ENCODE peak calls at places on chromosomes 6 and 20, in seven cellular contexts. D is HepG2, X is K562, G is GM12878, Z is H1, A is HCT116, P is SK-N-SH. N is an unnamed sample.

GRCh38 chr20:46011631-46012482 is 3.1 kb downstream of the MMP9 start:
- DNase-seq in P (peak), D (peak), G (no peak), X (peak), Z (peak), A (peak), N (no peak)

GRCh38 chr20:56780266-56780665 is 151.2 kb downstream of the TFAP2C start:
- DNase-seq in Z (no peak), X (no peak), G (no peak), A (no peak), P (no peak), D (no peak), N (no peak)

GRCh38 chr6:69624944-69625343 is 171.9 kb downstream of the LMBRD1 start:
- DNase-seq in P (no peak), G (no peak), D (no peak), A (no peak), Z (no peak), X (no peak), N (no peak)

GRCh38 chr20:44646641-44647274 is 4.7 kb downstream of the ADA start:
- DNase-seq in X (no peak), A (no peak), Z (no peak), P (no peak), G (peak), D (no peak), N (no peak)

GRCh38 chr6:41694815-41695536 is 40.4 kb downstream of the TFEB start:
- DNase-seq in Z (no peak), A (no peak), P (no peak), X (no peak), D (no peak), G (no peak), N (no peak)

GRCh38 chr6:43847741-43848630 is 78.0 kb downstream of the VEGFA start:
- DNase-seq in G (no peak), Z (no peak), D (no peak), X (no peak), A (no peak), P (no peak), N (no peak)

GRCh38 chr6:3916211-3916610 is 67.0 kb downstream of the FAM50B start:
- DNase-seq in A (no peak), Z (no peak), D (no peak), P (no peak), G (no peak), X (no peak), N (no peak)

GRCh38 chr20:31593221-31594001 is 11.7 kb upstream of the ID1 start:
- DNase-seq in Z (no peak), D (peak), G (no peak), P (no peak), A (peak), X (peak), N (no peak)

GRCh38 chr6:5936140-5936539 is 70.6 kb downstream of the NRN1 start:
- DNase-seq in A (no peak), P (no peak), G (no peak), D (no peak), X (no peak), Z (no peak), N (no peak)

GRCh38 chr20:815914-816606 is 17.5 kb upstream of the FAM110A start:
- DNase-seq in X (peak), A (peak), Z (peak), P (peak), D (peak), G (no peak), N (peak)

GRCh38 chr20:29687438-29687837 is 1570.0 kb upstream of the DEFB115 start:
- DNase-seq in D (no peak), P (no peak), Z (no peak), A (no peak), X (no peak), G (no peak), N (no peak)

GRCh38 chr20:17825949-17826843 is 126.4 kb downstream of the BANF2 start:
- DNase-seq in Z (no peak), X (no peak), A (no peak), P (no peak), G (peak), D (peak), N (no peak)

GRCh38 chr6:83065511-83066192 is at the start of gene UBE3D:
- DNase-seq in A (peak), D (peak), X (peak), G (no peak), Z (peak), P (peak), N (peak)

GRCh38 chr20:31943052-31943471 is 8.8 kb downstream of the PDRG1 start:
- DNase-seq in A (no peak), P (no peak), Z (no peak), G (no peak), X (no peak), D (no peak), N (peak)

GRCh38 chr20:833121-833449 is 430 bp upstream of the FAM110A start:
- DNase-seq in X (no peak), D (no peak), Z (no peak), A (no peak), G (no peak), P (no peak), N (no peak)

GRCh38 chr6:42505377-42505702 is 53.6 kb upstream of the TRERF1 start:
- DNase-seq in P (no peak), X (no peak), D (no peak), Z (no peak), A (no peak), G (no peak), N (no peak)

GRCh38 chr20:57321142-57321541 is 8.5 kb upstream of the SPO11 start:
- DNase-seq in D (no peak), A (no peak), X (no peak), Z (no peak), G (no peak), P (no peak), N (no peak)

GRCh38 chr20:17725094-17725835 is 25.5 kb downstream of the BANF2 start:
- DNase-seq in Z (no peak), D (peak), X (no peak), P (no peak), G (no peak), A (no peak), N (no peak)

GRCh38 chr6:100203391-100203790 is 209.4 kb upstream of the MCHR2 start:
- DNase-seq in X (no peak), A (peak), Z (no peak), D (no peak), P (no peak), G (no peak), N (no peak)

GRCh38 chr6:130020106-130020851 is 1.9 kb downstream of the L3MBTL3 start:
- DNase-seq in Z (no peak), X (peak), A (no peak), P (peak), G (no peak), D (no peak), N (peak)

DNA sequence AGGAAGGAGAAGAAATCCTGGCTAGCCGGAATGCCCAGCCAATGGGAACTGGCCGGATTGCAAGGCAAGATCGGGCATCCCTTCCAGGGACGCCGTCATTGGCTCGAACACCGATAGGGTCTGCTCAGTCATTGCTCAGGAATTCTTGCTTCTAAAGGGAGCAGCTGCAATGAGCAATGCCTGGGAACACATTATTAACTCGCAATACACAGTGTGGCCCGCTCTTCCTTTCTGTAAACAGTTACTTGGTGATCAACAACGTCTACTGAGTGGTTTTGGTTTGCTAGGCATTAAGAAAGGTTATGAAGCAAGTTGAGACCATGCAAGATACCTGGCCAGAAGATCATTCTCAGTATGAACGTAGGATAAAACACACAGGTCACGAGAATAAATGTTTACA is 165.4 kb upstream of the CITED2 start:
- DNase-seq in Z (peak), X (no peak), A (peak), D (peak), G (no peak), P (peak), N (no peak)
- TF ChIP-seq JUND in Z (no peak), X (no peak), A (peak), D (no peak), G (no peak), P (peak), N (no peak)

DNA sequence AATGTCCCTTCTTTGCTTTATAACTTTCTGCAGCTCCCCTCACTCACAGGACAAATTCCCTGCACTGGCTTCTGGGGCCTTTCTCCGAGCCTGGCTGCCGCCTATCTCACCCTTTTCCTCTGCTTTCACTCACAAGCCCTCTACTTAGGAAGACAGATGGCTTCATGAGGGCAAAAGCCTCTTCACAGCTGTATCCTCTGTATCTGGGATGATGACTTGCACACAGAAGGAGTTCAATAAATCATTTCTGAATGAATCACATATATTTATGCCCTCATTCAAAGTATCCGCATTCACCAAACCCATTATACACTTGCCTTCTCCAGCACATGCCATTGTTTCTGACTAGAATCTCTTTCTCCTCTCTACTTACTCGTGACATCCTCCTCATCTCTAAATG is 159.0 kb upstream of the RIPOR2 start:
- DNase-seq in D (no peak), G (no peak), A (no peak), X (no peak), P (no peak), Z (no peak), N (no peak)
- TF ChIP-seq JUND in D (no peak), G (no peak), A (no peak), X (no peak), P (no peak), Z (no peak), N (no peak)

GRCh38 chr6:20826378-20826777 is 292.1 kb downstream of the CDKAL1 start:
- DNase-seq in A (no peak), Z (no peak), X (no peak), G (no peak), P (no peak), D (no peak), N (no peak)
- TF ChIP-seq JUND in A (peak), Z (no peak), X (peak), G (no peak), P (no peak), D (no peak), N (no peak)

GRCh38 chr20:2210646-2211556 is 84.9 kb upstream of the TGM3 start:
- DNase-seq in Z (no peak), G (no peak), X (no peak), P (no peak), D (no peak), A (no peak), N (no peak)
- TF ChIP-seq JUND in Z (no peak), G (no peak), X (peak), P (no peak), D (no peak), A (no peak), N (no peak)

GRCh38 chr6:127205031-127205430 is 61.6 kb upstream of the RNF146 start:
- DNase-seq in Z (no peak), G (no peak), D (no peak), P (no peak), X (no peak), A (no peak), N (peak)

GRCh38 chr6:127207591-127208120 is 59.0 kb upstream of the RNF146 start:
- DNase-seq in D (no peak), X (no peak), A (no peak), P (no peak), Z (no peak), G (no peak), N (no peak)

GRCh38 chr6:127204278-127204677 is 62.4 kb upstream of the RNF146 start:
- DNase-seq in Z (no peak), A (no peak), X (no peak), G (no peak), P (no peak), D (no peak), N (no peak)

GRCh38 chr6:127202676-127203075 is 64.0 kb upstream of the RNF146 start:
- DNase-seq in A (no peak), X (no peak), Z (no peak), D (no peak), P (no peak), G (no peak), N (no peak)

DNA sequence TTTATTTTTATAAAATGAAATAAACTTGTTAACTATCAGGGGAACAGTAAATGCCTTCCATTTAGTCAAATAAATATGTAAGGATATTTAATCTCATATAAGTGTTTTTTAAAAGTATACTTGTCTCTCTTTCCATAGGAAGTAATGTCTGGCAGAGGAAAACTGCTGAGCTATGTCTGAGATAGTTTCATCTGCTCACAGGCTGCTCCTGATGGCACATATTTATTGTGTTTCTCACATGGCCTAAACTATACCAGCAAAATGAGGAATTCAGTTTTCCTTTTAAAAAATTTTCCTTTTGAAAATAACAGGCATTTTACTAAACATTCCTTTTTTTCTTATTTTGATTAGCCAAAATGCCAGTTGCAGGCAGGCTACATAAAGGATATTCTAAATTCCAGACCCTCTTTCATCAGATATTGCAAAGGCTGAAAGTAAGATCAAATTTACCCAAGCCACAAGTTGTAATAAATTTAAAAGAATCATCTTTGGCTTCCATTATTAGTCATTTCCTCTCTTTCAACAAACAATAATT is 60.1 kb upstream of the RNF146 start:
- DNase-seq in G (no peak), X (no peak), D (no peak), Z (no peak), P (no peak), A (no peak), N (no peak)
- TF ChIP-seq JUND in G (no peak), X (no peak), D (no peak), Z (no peak), P (no peak), A (no peak), N (no peak)

GRCh38 chr20:41702647-41703046 is 84.5 kb upstream of the CHD6 start:
- DNase-seq in G (no peak), D (no peak), Z (no peak), A (no peak), X (no peak), P (no peak), N (no peak)

GRCh38 chr20:41694796-41695195 is 76.6 kb upstream of the CHD6 start:
- DNase-seq in Z (no peak), G (no peak), D (no peak), X (no peak), A (no peak), P (no peak), N (no peak)

GRCh38 chr20:41696428-41696827 is 78.3 kb upstream of the CHD6 start:
- DNase-seq in A (no peak), Z (no peak), G (no peak), P (no peak), D (no peak), X (peak), N (no peak)

GRCh38 chr20:41701596-41702350 is 83.6 kb upstream of the CHD6 start:
- DNase-seq in G (no peak), P (no peak), Z (no peak), D (no peak), X (no peak), A (no peak), N (no peak)

GRCh38 chr20:41697861-41698559 is 79.8 kb upstream of the CHD6 start:
- DNase-seq in Z (no peak), G (no peak), P (peak), D (peak), X (peak), A (no peak), N (peak)
- TF ChIP-seq JUND in Z (no peak), G (no peak), P (no peak), D (no peak), X (no peak), A (no peak), N (no peak)

GRCh38 chr20:37598611-37599342 is 71.1 kb upstream of the BLCAP start:
- DNase-seq in D (no peak), A (no peak), P (peak), Z (no peak), X (no peak), G (no peak), N (no peak)
- TF ChIP-seq JUND in D (no peak), A (no peak), P (no peak), Z (no peak), X (no peak), G (no peak), N (no peak)

GRCh38 chr6:166972101-166972500 is 15.8 kb upstream of the RNASET2 start:
- DNase-seq in D (no peak), P (no peak), X (no peak), A (no peak), G (no peak), Z (no peak), N (no peak)

GRCh38 chr6:166980738-166981137 is 18.5 kb upstream of the CEP43 start:
- DNase-seq in D (no peak), Z (no peak), G (no peak), X (no peak), P (no peak), A (no peak), N (no peak)

GRCh38 chr6:166977626-166978550 is 21.3 kb upstream of the CEP43 start:
- DNase-seq in G (no peak), Z (no peak), X (no peak), D (no peak), P (no peak), A (no peak), N (no peak)
- TF ChIP-seq JUND in G (no peak), Z (no peak), X (no peak), D (no peak), P (no peak), A (no peak), N (no peak)

DNA sequence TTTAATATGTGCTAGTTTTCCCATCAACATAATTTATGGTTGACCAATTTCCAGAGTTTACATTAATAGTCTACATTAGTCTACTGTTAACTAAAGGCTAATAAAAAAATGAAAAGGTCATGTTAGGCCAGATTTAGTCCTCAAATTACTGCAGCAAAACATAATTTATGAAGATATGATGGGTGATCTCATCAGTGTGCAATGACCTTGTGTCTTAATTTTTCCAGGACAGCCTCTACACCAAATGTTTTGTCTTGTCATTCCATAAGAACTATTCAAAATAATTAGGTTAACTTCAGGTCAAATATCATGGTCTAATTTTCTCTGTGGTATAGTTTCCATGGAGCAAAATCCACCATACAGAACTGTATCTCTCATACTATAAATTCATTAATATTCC is 234.2 kb downstream of the COL12A1 start:
- DNase-seq in A (no peak), Z (no peak), D (no peak), X (no peak), P (no peak), G (no peak), N (no peak)
- TF ChIP-seq JUND in A (no peak), Z (no peak), D (no peak), X (no peak), P (no peak), G (no peak), N (no peak)

N was measured in T47D.